ENCODE peak calls at places on chromosomes 6 and 20, in six cellular contexts. E is IMR-90, W is colonic mucosa, G is psoas muscle, K is neuronal stem cell, O is pancreas. F is an unnamed sample.
A peak's percentile ranks its signal among the peaks of the same experiment; 100 is the strongest.

GRCh38 chr6:148848915-148849314 is 102.1 kb downstream of the UST start:
- DNase-seq in E (no peak), W (no peak), G (no peak), K (no peak), O (no peak), F (no peak)

GRCh38 chr20:50029697-50030428 is 47.1 kb downstream of the SNAI1 start:
- DNase-seq in E (peak; percentile 95), W (no peak), G (peak; percentile 77), K (no peak), O (peak; percentile 19), F (no peak)

GRCh38 chr6:170262481-170263088 is 28.3 kb downstream of the DLL1 start:
- DNase-seq in E (no peak), W (no peak), G (no peak), K (no peak), O (no peak), F (no peak)

GRCh38 chr6:78505178-78505577 is 362.2 kb upstream of the IRAK1BP1 start:
- DNase-seq in E (no peak), W (no peak), G (no peak), K (no peak), O (no peak), F (no peak)

GRCh38 chr6:110369056-110369455 is 10.9 kb upstream of the METTL24 start:
- DNase-seq in E (no peak), W (no peak), G (no peak), K (no peak), O (no peak), F (no peak)

GRCh38 chr20:31617432-31618104 is 12.5 kb downstream of the ID1 start:
- DNase-seq in E (no peak), W (no peak), G (no peak), K (no peak), O (no peak), F (no peak)

GRCh38 chr6:85460951-85461805 is 11.3 kb downstream of the NT5E start:
- DNase-seq in E (no peak), W (no peak), G (no peak), K (no peak), O (no peak), F (no peak)

GRCh38 chr6:14454467-14454763 is 336.8 kb downstream of the CD83 start:
- DNase-seq in E (no peak), W (peak; percentile 74), G (no peak), K (no peak), O (no peak), F (no peak)

GRCh38 chr6:33248643-33248931 is 23.1 kb downstream of the VPS52 start:
- DNase-seq in E (no peak), W (no peak), G (no peak), K (no peak), O (no peak), F (no peak)

GRCh38 chr6:61809004-61809595 is 476.9 kb downstream of the KHDRBS2 start:
- DNase-seq in E (no peak), W (no peak), G (no peak), K (peak; percentile 17), O (no peak), F (no peak)

GRCh38 chr20:8156603-8157079 is 24.6 kb downstream of the PLCB1 start:
- DNase-seq in E (peak; percentile 59), W (no peak), G (no peak), K (no peak), O (no peak), F (no peak)

GRCh38 chr6:474454-475185 is 83.1 kb downstream of the IRF4 start:
- DNase-seq in E (no peak), W (no peak), G (no peak), K (no peak), O (no peak), F (no peak)

GRCh38 chr20:39112196-39112743 is 150.1 kb downstream of the DHX35 start:
- DNase-seq in E (peak; percentile 28), W (no peak), G (no peak), K (peak; percentile 66), O (peak; percentile 21), F (peak; percentile 56)

DNA sequence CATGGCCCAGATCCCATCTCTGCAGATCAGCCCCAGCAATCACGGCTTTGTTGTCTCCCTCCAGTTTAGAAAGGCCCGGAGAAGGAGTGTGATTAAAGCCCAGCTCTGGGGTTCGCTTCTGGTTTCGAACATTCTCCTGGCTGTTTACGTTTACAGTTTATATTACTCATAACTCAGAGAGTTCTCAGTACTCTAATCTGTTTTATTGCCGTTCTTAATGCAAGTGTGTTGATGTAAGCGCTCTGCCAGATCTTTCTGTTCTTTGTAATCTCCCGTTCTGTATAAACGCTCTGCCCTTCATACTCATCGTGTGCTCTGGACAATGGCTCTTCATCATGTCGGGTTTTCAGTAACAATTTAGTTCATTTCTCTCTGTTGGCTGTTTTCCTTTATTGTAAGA is 118.0 kb upstream of the PRND start:
- DNase-seq in E (peak; percentile 90), W (no peak), G (no peak), K (no peak), O (no peak), F (no peak)
- H3K27ac ChIP-seq in E (peak overlapping the region; percentile 52), W (no peak overlapping the region), G (no peak overlapping the region), K (no peak overlapping the region), O (no peak overlapping the region), F (peak overlapping the region; percentile 29)

GRCh38 chr20:36998652-36999051 is 47.1 kb upstream of the SAMHD1 start:
- DNase-seq in E (no peak), W (no peak), G (no peak), K (no peak), O (no peak), F (no peak)
- H3K27ac ChIP-seq in E (no peak overlapping the region), W (no peak overlapping the region), G (no peak overlapping the region), K (no peak overlapping the region), O (no peak overlapping the region), F (no peak overlapping the region)

GRCh38 chr20:35529552-35529951 is at the start of gene C20orf173:
- DNase-seq in E (no peak), W (no peak), G (no peak), K (no peak), O (no peak), F (no peak)
- H3K27ac ChIP-seq in E (no peak within 1 kb of the TSS), W (no peak within 1 kb of the TSS), G (no peak within 1 kb of the TSS), K (no peak within 1 kb of the TSS), O (no peak within 1 kb of the TSS), F (no peak within 1 kb of the TSS)

DNA sequence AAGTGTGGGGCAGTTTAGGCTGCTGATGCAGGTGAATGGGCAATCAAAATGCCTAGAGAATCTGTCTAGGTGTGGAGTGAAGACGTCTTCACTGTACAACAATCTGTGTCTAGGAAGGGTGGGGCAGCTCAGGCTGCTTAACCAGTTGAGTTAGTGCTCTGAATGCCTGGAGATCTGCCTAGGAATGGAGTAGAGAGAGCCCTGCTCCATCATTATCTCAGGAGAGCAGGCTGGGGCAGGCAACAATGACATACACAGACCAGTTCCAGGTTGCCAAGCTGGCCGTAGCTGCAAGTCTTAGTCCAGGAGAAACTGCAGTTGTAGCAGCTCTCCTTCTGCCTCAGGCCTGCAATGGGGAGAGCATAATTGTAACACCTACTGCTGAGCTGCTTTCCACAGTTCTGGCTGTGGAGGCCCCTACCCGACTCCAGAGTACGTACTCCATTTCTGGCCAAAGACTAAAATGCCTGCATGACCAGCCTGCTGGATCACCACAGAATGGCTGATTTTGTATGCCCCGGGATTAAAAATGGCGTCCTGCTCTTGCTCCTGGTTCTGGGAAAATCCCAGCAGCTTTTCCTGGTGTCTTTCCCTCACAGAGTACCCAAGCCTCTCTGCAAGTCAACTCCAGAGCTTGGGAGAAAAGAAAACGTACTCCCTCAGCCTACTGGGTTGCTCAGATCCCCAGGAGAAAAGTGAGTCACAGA is 545.4 kb downstream of the ADGRB3 start:
- DNase-seq in E (no peak), W (no peak), G (no peak), K (no peak), O (no peak), F (no peak)
- H3K27ac ChIP-seq in E (no peak overlapping the region), W (no peak overlapping the region), G (no peak overlapping the region), K (no peak overlapping the region), O (no peak overlapping the region), F (no peak overlapping the region)

GRCh38 chr6:125262026-125263013 is 39.4 kb downstream of the HDDC2 start:
- DNase-seq in E (peak; percentile 84), W (no peak), G (no peak), K (no peak), O (no peak), F (no peak)
- H3K27ac ChIP-seq in E (peak overlapping the region; percentile 93), W (no peak overlapping the region), G (no peak overlapping the region), K (no peak overlapping the region), O (no peak overlapping the region), F (peak overlapping the region; percentile 50)

DNA sequence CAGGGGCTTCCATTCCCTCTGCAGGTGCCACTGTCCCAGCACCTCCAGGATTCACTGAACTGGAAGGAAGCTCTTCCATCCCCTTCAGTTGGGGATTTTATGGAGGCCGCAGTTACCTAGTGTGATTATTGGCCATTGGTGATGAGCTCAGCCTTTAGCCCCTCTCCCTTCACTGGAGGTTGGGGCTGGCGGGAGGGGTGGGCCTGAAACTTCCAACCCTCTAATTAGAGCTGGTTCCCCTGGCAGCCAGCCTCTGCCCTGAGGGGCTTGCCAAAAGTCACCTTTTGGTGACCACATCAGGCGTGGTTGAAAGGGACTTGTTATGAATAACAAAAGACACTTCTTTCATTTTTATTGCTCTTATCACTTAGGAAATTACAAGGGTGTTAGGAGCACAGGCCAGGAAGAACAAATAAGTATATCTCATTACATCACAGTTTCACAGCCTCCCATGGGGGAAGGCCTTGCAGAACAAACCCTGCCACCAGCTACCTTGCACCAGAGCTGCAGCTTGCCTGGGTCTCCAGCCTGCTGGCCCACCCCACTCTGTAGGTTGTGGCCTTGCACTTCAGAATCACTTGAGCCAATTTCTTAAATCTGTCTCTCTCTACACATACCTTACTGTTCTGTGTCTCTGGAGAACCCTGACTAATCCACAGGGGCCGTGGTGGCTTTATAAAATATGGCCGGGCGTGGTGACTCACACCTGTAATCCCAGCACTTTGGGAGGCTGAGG is 5.0 kb downstream of the PYGB start:
- DNase-seq in E (no peak), W (peak; percentile 61), G (no peak), K (no peak), O (no peak), F (no peak)
- H3K27ac ChIP-seq in E (no peak overlapping the region), W (peak overlapping the region; percentile 92), G (no peak overlapping the region), K (no peak overlapping the region), O (no peak overlapping the region), F (no peak overlapping the region)

GRCh38 chr6:38192486-38192885 is 373.0 kb downstream of the ZFAND3 start:
- DNase-seq in E (no peak), W (no peak), G (no peak), K (no peak), O (no peak), F (no peak)
- H3K27ac ChIP-seq in E (no peak overlapping the region), W (no peak overlapping the region), G (no peak overlapping the region), K (no peak overlapping the region), O (no peak overlapping the region), F (no peak overlapping the region)

GRCh38 chr6:71394001-71394432 is 105.4 kb downstream of the OGFRL1 start:
- DNase-seq in E (peak; percentile 63), W (no peak), G (no peak), K (no peak), O (no peak), F (no peak)
- H3K27ac ChIP-seq in E (peak overlapping the region; percentile 48), W (no peak overlapping the region), G (peak overlapping the region; percentile 60), K (no peak overlapping the region), O (no peak overlapping the region), F (no peak overlapping the region)

DNA sequence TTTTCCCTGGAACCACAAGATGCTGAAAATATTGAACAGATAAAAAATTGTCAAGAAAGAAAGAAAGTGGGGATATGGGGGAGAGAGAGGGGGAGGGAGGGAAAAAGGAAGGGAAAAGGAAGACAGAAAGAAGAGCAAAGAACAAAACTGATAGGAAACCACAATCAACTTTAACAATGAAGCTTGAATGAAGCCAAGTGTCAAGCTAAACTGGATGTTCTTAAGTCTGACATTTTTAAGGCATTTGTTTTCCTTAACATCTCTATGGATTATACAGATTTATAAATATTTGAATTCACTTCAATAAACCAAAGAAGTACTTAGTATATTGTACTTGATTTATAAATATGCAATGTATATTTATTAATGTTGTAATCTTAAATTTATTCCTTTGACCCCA is 197.6 kb upstream of the SMLR1 start:
- DNase-seq in E (no peak), W (no peak), G (no peak), K (no peak), O (no peak), F (no peak)
- H3K27ac ChIP-seq in E (no peak overlapping the region), W (no peak overlapping the region), G (no peak overlapping the region), K (no peak overlapping the region), O (no peak overlapping the region), F (no peak overlapping the region)